ENCODE peak calls at places on chromosomes 11 and 22, in eight cellular contexts. C is vagina, B is transverse colon, V is body of pancreas, I is gastrocnemius medialis, L is tibial nerve, O is DND-41, X is breast epithelium. Y is an unnamed sample.

GRCh38 chr11:61775606-61776554 is 16.5 kb downstream of the TMEM258 start:
- DNase-seq in O (no peak), I (no peak), V (no peak), C (no peak), B (no peak), L (no peak), X (no peak), Y (no peak)

GRCh38 chr11:128420277-128420676 is 167.1 kb downstream of the ETS1 start:
- DNase-seq in X (no peak), L (no peak), B (no peak), C (no peak), I (no peak), V (no peak), O (no peak), Y (no peak)

GRCh38 chr22:24037851-24038765 is 27.0 kb downstream of the CABIN1 start:
- DNase-seq in B (no peak), O (no peak), C (no peak), I (no peak), X (no peak), V (no peak), L (no peak), Y (no peak)

GRCh38 chr11:17607572-17608570 is 60.8 kb downstream of the OTOG start:
- DNase-seq in O (no peak), V (no peak), B (no peak), X (no peak), I (no peak), C (no peak), L (no peak), Y (no peak)

GRCh38 chr22:40107756-40108437 is 69.8 kb upstream of the TNRC6B start:
- DNase-seq in I (peak), V (peak), O (peak), C (no peak), L (no peak), X (no peak), B (peak), Y (no peak)

GRCh38 chr11:25566298-25567200 is 765.4 kb upstream of the ANO3 start:
- DNase-seq in V (peak), I (peak), L (peak), O (peak), X (no peak), B (no peak), C (no peak), Y (no peak)

GRCh38 chr11:114094516-114094915 is 35.0 kb downstream of the ZBTB16 start:
- DNase-seq in O (no peak), I (peak), V (no peak), L (no peak), X (no peak), B (no peak), C (no peak), Y (no peak)

GRCh38 chr11:11996321-11997174 is 11.9 kb downstream of the DKK3 start:
- DNase-seq in B (no peak), V (no peak), I (no peak), L (no peak), O (no peak), C (no peak), X (no peak), Y (no peak)

GRCh38 chr11:62324738-62325556 is 12.3 kb upstream of the ASRGL1 start:
- DNase-seq in O (peak), B (peak), L (peak), C (no peak), V (peak), I (no peak), X (no peak), Y (no peak)

GRCh38 chr22:23218867-23219251 is 38.5 kb downstream of the BCR start:
- DNase-seq in B (peak), L (no peak), I (no peak), V (peak), C (no peak), X (no peak), O (peak), Y (no peak)

GRCh38 chr11:118046964-118047700 is 29.7 kb upstream of the TMPRSS4 start:
- DNase-seq in O (no peak), I (no peak), V (no peak), C (no peak), X (no peak), L (no peak), B (no peak), Y (no peak)

GRCh38 chr11:693415-693831 is 1.6 kb downstream of the DEAF1 start:
- DNase-seq in I (no peak), C (no peak), X (no peak), O (no peak), L (no peak), B (no peak), V (no peak), Y (no peak)

GRCh38 chr11:4607111-4607510 is 920 bp downstream of the TRIM68 start:
- DNase-seq in C (no peak), I (no peak), O (no peak), B (no peak), V (no peak), X (no peak), L (no peak), Y (no peak)

GRCh38 chr11:72208281-72208680 is 8.3 kb upstream of the FOLR2 start:
- DNase-seq in X (no peak), L (no peak), O (no peak), C (peak), V (no peak), B (no peak), I (no peak), Y (no peak)

GRCh38 chr11:68138256-68138655 is 17.1 kb upstream of the CHKA start:
- DNase-seq in X (no peak), C (no peak), I (no peak), L (no peak), O (no peak), V (no peak), B (no peak), Y (no peak)

GRCh38 chr11:59770324-59770723 is 15.1 kb downstream of the STX3 start:
- DNase-seq in B (no peak), C (no peak), V (no peak), I (no peak), L (no peak), O (no peak), X (no peak), Y (no peak)

GRCh38 chr11:59770869-59771268 is 15.7 kb downstream of the STX3 start:
- DNase-seq in V (no peak), X (no peak), B (no peak), O (no peak), L (no peak), I (no peak), C (no peak), Y (no peak)

GRCh38 chr11:59769828-59770227 is 14.7 kb downstream of the STX3 start:
- DNase-seq in C (no peak), X (no peak), V (no peak), B (no peak), I (no peak), O (no peak), L (no peak), Y (no peak)

GRCh38 chr11:59767212-59767611 is 12.0 kb downstream of the STX3 start:
- DNase-seq in C (no peak), B (no peak), O (peak), L (no peak), I (no peak), V (peak), X (no peak), Y (no peak)

DNA sequence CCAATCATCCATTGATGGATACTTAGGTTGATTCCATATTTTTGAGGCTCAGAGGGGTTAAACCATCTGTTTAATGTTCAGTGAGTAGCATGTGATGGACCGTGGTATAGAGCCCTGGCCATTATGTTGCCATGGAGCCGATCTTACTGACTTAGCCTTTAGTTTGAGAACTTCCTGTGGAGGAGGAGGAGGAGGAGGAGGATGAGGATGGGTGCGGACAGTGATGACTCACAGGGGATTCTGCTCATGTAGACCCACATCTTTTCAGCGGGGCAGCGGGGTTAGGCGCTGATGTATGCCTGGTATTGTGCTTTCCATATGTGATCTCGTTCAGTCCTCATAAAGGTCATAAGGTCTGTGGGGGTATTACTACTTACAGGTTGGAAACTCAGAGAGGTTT is 13.9 kb downstream of the STX3 start:
- DNase-seq in V (no peak), C (no peak), X (no peak), L (no peak), B (no peak), O (no peak), I (no peak), Y (no peak)
- H3K27ac ChIP-seq in V (no peak), C (no peak), X (no peak), L (no peak), B (no peak), O (no peak), I (no peak), Y (no peak)

DNA sequence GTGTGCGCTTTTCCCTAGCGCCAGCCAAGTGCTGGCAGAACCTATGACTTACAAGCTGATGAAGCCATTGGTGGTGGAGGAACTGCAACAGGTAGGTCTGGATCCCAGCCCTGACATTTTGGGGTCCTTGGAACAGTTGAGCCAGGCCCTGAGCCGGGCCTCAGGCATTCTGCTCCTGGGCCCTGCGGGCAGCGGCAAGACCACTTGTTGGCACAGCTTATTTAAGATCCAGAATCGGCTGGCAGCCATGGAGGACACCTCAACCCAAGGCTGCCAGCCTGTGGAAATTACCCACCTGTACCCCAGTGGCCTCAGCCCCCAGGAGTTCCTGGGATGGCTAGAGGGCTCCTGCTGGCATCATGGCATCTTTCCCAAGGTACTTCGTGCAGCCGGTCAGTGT is 49.7 kb downstream of the DNHD1 start:
- DNase-seq in C (no peak), I (no peak), B (no peak), V (no peak), O (no peak), X (no peak), L (no peak), Y (no peak)
- H3K27ac ChIP-seq in C (no peak), I (peak), B (no peak), V (no peak), O (no peak), X (no peak), L (no peak), Y (no peak)

GRCh38 chr11:107631043-107631442 is 40.1 kb downstream of the ELMOD1 start:
- DNase-seq in B (no peak), X (no peak), L (no peak), C (no peak), I (no peak), O (no peak), V (no peak), Y (no peak)

GRCh38 chr11:107621090-107621489 is 30.1 kb downstream of the ELMOD1 start:
- DNase-seq in X (no peak), O (no peak), B (no peak), L (no peak), V (no peak), I (no peak), C (no peak), Y (no peak)

GRCh38 chr11:107623183-107623582 is 32.2 kb downstream of the ELMOD1 start:
- DNase-seq in O (no peak), L (no peak), C (no peak), V (no peak), I (no peak), X (no peak), B (no peak), Y (no peak)

GRCh38 chr11:107619926-107620325 is 29.0 kb downstream of the ELMOD1 start:
- DNase-seq in O (no peak), X (no peak), C (no peak), V (no peak), L (no peak), I (no peak), B (no peak), Y (no peak)

DNA sequence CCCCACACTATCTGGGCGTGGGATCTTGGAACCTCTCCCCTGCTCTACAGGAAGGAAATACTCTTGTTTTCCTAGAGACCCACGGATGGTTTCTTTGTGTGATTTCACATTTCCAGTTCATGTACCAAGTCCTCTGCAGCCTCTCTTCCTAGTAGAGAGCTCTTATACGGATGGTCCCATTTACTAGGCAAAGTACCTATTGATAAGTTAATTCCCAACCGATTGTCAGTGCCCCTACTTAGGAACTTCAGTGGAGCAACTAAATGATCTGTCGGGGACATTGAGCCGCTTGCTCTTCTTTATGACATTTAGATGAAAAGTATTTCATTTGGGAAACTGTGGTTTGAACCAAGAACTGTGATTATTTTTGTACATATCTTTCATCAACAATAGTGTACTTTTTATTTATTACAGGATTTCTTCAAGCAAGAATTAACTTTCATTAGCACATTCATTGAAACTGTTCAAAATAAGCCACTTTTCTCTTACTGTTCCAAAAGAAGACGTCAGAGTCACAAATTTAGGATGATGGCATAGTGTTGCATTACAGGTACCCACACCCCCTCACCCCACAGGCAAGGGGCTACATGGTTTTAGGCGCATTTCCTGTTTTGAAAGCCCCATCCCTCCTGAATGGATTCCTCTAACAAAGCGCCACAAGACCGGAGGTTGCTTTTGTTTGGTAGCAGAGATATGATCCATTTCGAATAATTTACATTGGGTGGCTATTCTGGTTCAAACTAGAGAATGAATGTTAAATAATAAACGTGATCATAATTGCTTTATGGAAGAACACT is 34.2 kb downstream of the ELMOD1 start:
- DNase-seq in L (no peak), V (no peak), I (no peak), C (no peak), X (no peak), O (no peak), B (no peak), Y (no peak)
- H3K27ac ChIP-seq in L (no peak), V (no peak), I (no peak), C (no peak), X (no peak), O (no peak), B (no peak), Y (no peak)

GRCh38 chr11:115409691-115410220 is 94.5 kb downstream of the CADM1 start:
- DNase-seq in X (no peak), L (no peak), C (no peak), I (no peak), B (no peak), V (no peak), O (no peak), Y (no peak)

GRCh38 chr11:115409116-115409663 is 95.0 kb downstream of the CADM1 start:
- DNase-seq in C (no peak), L (no peak), B (no peak), O (no peak), V (no peak), I (no peak), X (no peak), Y (no peak)

GRCh38 chr11:115406404-115406803 is 97.8 kb downstream of the CADM1 start:
- DNase-seq in B (no peak), L (no peak), X (no peak), I (no peak), O (no peak), V (no peak), C (no peak), Y (no peak)

GRCh38 chr11:115407496-115407895 is 96.7 kb downstream of the CADM1 start:
- DNase-seq in V (no peak), L (no peak), B (no peak), O (no peak), X (no peak), I (no peak), C (no peak), Y (no peak)

GRCh38 chr11:115408036-115408911 is 95.9 kb downstream of the CADM1 start:
- DNase-seq in B (no peak), V (peak), I (no peak), C (no peak), O (no peak), X (no peak), L (no peak), Y (no peak)
- H3K27ac ChIP-seq in B (no peak), V (no peak), I (no peak), C (no peak), O (no peak), X (no peak), L (no peak), Y (no peak)